ENCODE peak calls at places on chromosome 1, in eight cellular contexts. One of them, this sample, is unnamed.

GRCh38 chr1:155192346-155193274 is 15.1 kb downstream of the THBS3 start:
- DNase-seq in RCC 7860: no peak
- DNase-seq in stimulated activated naive B cell treated with anti-CD40 and anti-IgM and Interleukin-4, amounts not matched to agents 10 μg/mL and 1 μg/mL and 100 μg/mL, for 72 hours: no peak
- DNase-seq in activated CD4-positive, CD25-positive, alpha-beta regulatory T cell treated with anti-CD3 and anti-CD28 coated beads, Interleukin-2, amount 50 U/mL, for 72 hours: peak; percentile 48
- DNase-seq in stimulated activated CD8-positive, alpha-beta memory T cell treated with anti-CD3 and anti-CD28 coated beads, Interleukin-15, amount 100 ng/mL, for 4 hours: no peak
- DNase-seq in GM03348: no peak
- DNase-seq in anterior cingulate cortex: no peak
- DNase-seq in NCI-H2171 treated with DMSO at 0.1 percent for 48 hours: peak; percentile 55
- DNase-seq in this sample: no peak

GRCh38 chr1:19437911-19438310 is 47.4 kb downstream of the CAPZB start:
- DNase-seq in RCC 7860: no peak
- DNase-seq in stimulated activated naive B cell treated with anti-CD40 and anti-IgM and Interleukin-4, amounts not matched to agents 10 μg/mL and 1 μg/mL and 100 μg/mL, for 72 hours: no peak
- DNase-seq in activated CD4-positive, CD25-positive, alpha-beta regulatory T cell treated with anti-CD3 and anti-CD28 coated beads, Interleukin-2, amount 50 U/mL, for 72 hours: no peak
- DNase-seq in stimulated activated CD8-positive, alpha-beta memory T cell treated with anti-CD3 and anti-CD28 coated beads, Interleukin-15, amount 100 ng/mL, for 4 hours: no peak
- DNase-seq in GM03348: no peak
- DNase-seq in anterior cingulate cortex: no peak
- DNase-seq in NCI-H2171 treated with DMSO at 0.1 percent for 48 hours: no peak
- DNase-seq in this sample: peak; percentile 54

GRCh38 chr1:202214089-202214843 is 20.7 kb downstream of the LGR6 start:
- DNase-seq in RCC 7860: no peak
- DNase-seq in stimulated activated naive B cell treated with anti-CD40 and anti-IgM and Interleukin-4, amounts not matched to agents 10 μg/mL and 1 μg/mL and 100 μg/mL, for 72 hours: no peak
- DNase-seq in activated CD4-positive, CD25-positive, alpha-beta regulatory T cell treated with anti-CD3 and anti-CD28 coated beads, Interleukin-2, amount 50 U/mL, for 72 hours: no peak
- DNase-seq in stimulated activated CD8-positive, alpha-beta memory T cell treated with anti-CD3 and anti-CD28 coated beads, Interleukin-15, amount 100 ng/mL, for 4 hours: no peak
- DNase-seq in GM03348: no peak
- DNase-seq in anterior cingulate cortex: no peak
- DNase-seq in NCI-H2171 treated with DMSO at 0.1 percent for 48 hours: no peak
- DNase-seq in this sample: no peak

GRCh38 chr1:225451340-225451739 is 23.5 kb upstream of the LBR start:
- DNase-seq in RCC 7860: peak; percentile 47
- DNase-seq in stimulated activated naive B cell treated with anti-CD40 and anti-IgM and Interleukin-4, amounts not matched to agents 10 μg/mL and 1 μg/mL and 100 μg/mL, for 72 hours: no peak
- DNase-seq in activated CD4-positive, CD25-positive, alpha-beta regulatory T cell treated with anti-CD3 and anti-CD28 coated beads, Interleukin-2, amount 50 U/mL, for 72 hours: peak; percentile 27
- DNase-seq in stimulated activated CD8-positive, alpha-beta memory T cell treated with anti-CD3 and anti-CD28 coated beads, Interleukin-15, amount 100 ng/mL, for 4 hours: no peak
- DNase-seq in GM03348: no peak
- DNase-seq in anterior cingulate cortex: no peak
- DNase-seq in NCI-H2171 treated with DMSO at 0.1 percent for 48 hours: no peak
- DNase-seq in this sample: no peak

GRCh38 chr1:51331206-51332100 is 1.1 kb upstream of the TTC39A start:
- DNase-seq in RCC 7860: peak; percentile 85
- DNase-seq in stimulated activated naive B cell treated with anti-CD40 and anti-IgM and Interleukin-4, amounts not matched to agents 10 μg/mL and 1 μg/mL and 100 μg/mL, for 72 hours: no peak
- DNase-seq in activated CD4-positive, CD25-positive, alpha-beta regulatory T cell treated with anti-CD3 and anti-CD28 coated beads, Interleukin-2, amount 50 U/mL, for 72 hours: peak; percentile 8
- DNase-seq in stimulated activated CD8-positive, alpha-beta memory T cell treated with anti-CD3 and anti-CD28 coated beads, Interleukin-15, amount 100 ng/mL, for 4 hours: no peak
- DNase-seq in GM03348: peak; percentile 76
- DNase-seq in anterior cingulate cortex: no peak
- DNase-seq in NCI-H2171 treated with DMSO at 0.1 percent for 48 hours: peak; percentile 70
- DNase-seq in this sample: peak; percentile 37

GRCh38 chr1:117318011-117318410 is 49.2 kb upstream of the MAN1A2 start:
- DNase-seq in RCC 7860: no peak
- DNase-seq in stimulated activated naive B cell treated with anti-CD40 and anti-IgM and Interleukin-4, amounts not matched to agents 10 μg/mL and 1 μg/mL and 100 μg/mL, for 72 hours: no peak
- DNase-seq in activated CD4-positive, CD25-positive, alpha-beta regulatory T cell treated with anti-CD3 and anti-CD28 coated beads, Interleukin-2, amount 50 U/mL, for 72 hours: no peak
- DNase-seq in stimulated activated CD8-positive, alpha-beta memory T cell treated with anti-CD3 and anti-CD28 coated beads, Interleukin-15, amount 100 ng/mL, for 4 hours: no peak
- DNase-seq in GM03348: no peak
- DNase-seq in anterior cingulate cortex: no peak
- DNase-seq in NCI-H2171 treated with DMSO at 0.1 percent for 48 hours: no peak
- DNase-seq in this sample: no peak

GRCh38 chr1:87902830-87903614 is 574.3 kb downstream of the LMO4 start:
- DNase-seq in RCC 7860: no peak
- DNase-seq in stimulated activated naive B cell treated with anti-CD40 and anti-IgM and Interleukin-4, amounts not matched to agents 10 μg/mL and 1 μg/mL and 100 μg/mL, for 72 hours: no peak
- DNase-seq in activated CD4-positive, CD25-positive, alpha-beta regulatory T cell treated with anti-CD3 and anti-CD28 coated beads, Interleukin-2, amount 50 U/mL, for 72 hours: no peak
- DNase-seq in stimulated activated CD8-positive, alpha-beta memory T cell treated with anti-CD3 and anti-CD28 coated beads, Interleukin-15, amount 100 ng/mL, for 4 hours: no peak
- DNase-seq in GM03348: no peak
- DNase-seq in anterior cingulate cortex: no peak
- DNase-seq in NCI-H2171 treated with DMSO at 0.1 percent for 48 hours: no peak
- DNase-seq in this sample: no peak

GRCh38 chr1:206808615-206809014 is 36.3 kb upstream of the IL10 start:
- DNase-seq in RCC 7860: no peak
- DNase-seq in stimulated activated naive B cell treated with anti-CD40 and anti-IgM and Interleukin-4, amounts not matched to agents 10 μg/mL and 1 μg/mL and 100 μg/mL, for 72 hours: no peak
- DNase-seq in activated CD4-positive, CD25-positive, alpha-beta regulatory T cell treated with anti-CD3 and anti-CD28 coated beads, Interleukin-2, amount 50 U/mL, for 72 hours: no peak
- DNase-seq in stimulated activated CD8-positive, alpha-beta memory T cell treated with anti-CD3 and anti-CD28 coated beads, Interleukin-15, amount 100 ng/mL, for 4 hours: no peak
- DNase-seq in GM03348: no peak
- DNase-seq in anterior cingulate cortex: no peak
- DNase-seq in NCI-H2171 treated with DMSO at 0.1 percent for 48 hours: no peak
- DNase-seq in this sample: peak; percentile 14

This sample was measured in fibroblast of gingiva.